ENCODE peak calls at places on chromosomes 13 and 19, in nine cellular contexts. Z, Q, B, D, H, N, K, R and L are unnamed samples.
A peak's percentile ranks its signal among the peaks of the same experiment; 100 is the strongest.

GRCh38 chr13:99028890-99029289 is 51.0 kb upstream of the DOCK9 start:
- DNase-seq in Q (peak; percentile 27), Z (no peak), D (peak; percentile 49), N (no peak), B (no peak), H (no peak), K (no peak), R (no peak), L (no peak)

GRCh38 chr13:45737571-45738002 is 35.5 kb downstream of the CBY2 start:
- DNase-seq in D (no peak), Q (no peak), B (no peak), K (no peak), H (no peak), Z (peak; percentile 23), R (no peak), N (no peak), L (no peak)

GRCh38 chr19:19651076-19651475 is 7.6 kb upstream of the GMIP start:
- DNase-seq in D (no peak), B (no peak), Z (no peak), H (no peak), K (no peak), N (peak; percentile 32), R (no peak), Q (no peak), L (no peak)

GRCh38 chr19:15328312-15328711 is 4.0 kb downstream of the BRD4 start:
- DNase-seq in R (no peak), Q (no peak), K (no peak), H (no peak), D (no peak), Z (no peak), N (no peak), B (no peak), L (peak; percentile 19)

GRCh38 chr19:869245-870177 is 10.0 kb downstream of the CFD start:
- DNase-seq in H (peak; percentile 95), Z (no peak), R (no peak), K (peak; percentile 92), N (no peak), B (peak; percentile 91), D (no peak), Q (peak; percentile 65), L (peak; percentile 94)

GRCh38 chr19:3338541-3339181 is 27.7 kb upstream of the NFIC start:
- DNase-seq in B (no peak), H (no peak), R (no peak), Q (peak; percentile 84), D (peak; percentile 75), K (no peak), N (no peak), Z (no peak), L (peak; percentile 84)

GRCh38 chr19:4379383-4380253 is 20.7 kb downstream of the SH3GL1 start:
- DNase-seq in Z (no peak), K (no peak), R (peak; percentile 43), H (peak; percentile 76), B (no peak), N (no peak), D (peak; percentile 27), Q (no peak), L (peak; percentile 95)

GRCh38 chr13:50319603-50320296 is 304.5 kb downstream of the KCNRG start:
- DNase-seq in K (no peak), D (peak; percentile 14), Q (peak; percentile 38), R (no peak), N (no peak), Z (no peak), H (peak; percentile 79), B (no peak), L (no peak)

GRCh38 chr13:33228645-33229445 is 56.7 kb downstream of the STARD13 start:
- DNase-seq in R (no peak), D (peak; percentile 46), H (peak; percentile 64), Q (peak; percentile 38), K (no peak), Z (peak; percentile 49), N (no peak), B (peak; percentile 40), L (no peak)

GRCh38 chr13:76009491-76009890 is 373.4 kb downstream of the LMO7 start:
- DNase-seq in R (no peak), N (no peak), Z (no peak), K (no peak), B (no peak), H (peak; percentile 12), D (no peak), Q (no peak), L (no peak)

GRCh38 chr19:48837081-48837524 is 812 bp upstream of the HSD17B14 start:
- DNase-seq in K (peak; percentile 98), D (peak; percentile 65), N (peak; percentile 82), H (peak; percentile 93), B (peak; percentile 66), R (peak; percentile 79), Q (peak; percentile 71), Z (peak; percentile 91), L (peak; percentile 93)

GRCh38 chr13:78772933-78773332 is 114.0 kb upstream of the OBI1 start:
- DNase-seq in R (no peak), Z (no peak), H (no peak), K (no peak), N (no peak), D (no peak), Q (no peak), B (no peak), L (no peak)

GRCh38 chr19:47363758-47364529 is 14.8 kb downstream of the DHX34 start:
- DNase-seq in R (no peak), Q (no peak), K (no peak), N (no peak), Z (no peak), B (no peak), H (peak; percentile 84), D (no peak), L (no peak)

GRCh38 chr19:34246340-34246739 is 8.0 kb upstream of the GARRE1 start:
- DNase-seq in Z (no peak), Q (no peak), R (no peak), B (no peak), D (no peak), N (no peak), H (no peak), K (no peak), L (no peak)

GRCh38 chr19:4914736-4915501 is 5.6 kb downstream of the UHRF1 start:
- DNase-seq in B (peak; percentile 55), K (peak; percentile 76), N (no peak), Z (no peak), D (peak; percentile 62), H (peak; percentile 95), R (no peak), Q (peak; percentile 93), L (no peak)

GRCh38 chr13:64057372-64058020 is 2641.8 kb upstream of the PCDH20 start:
- DNase-seq in Z (no peak), H (no peak), B (no peak), K (no peak), Q (no peak), D (no peak), R (no peak), N (no peak), L (no peak)

GRCh38 chr13:93957371-93957770 is 522.1 kb downstream of the DCT start:
- DNase-seq in D (no peak), H (no peak), B (no peak), K (no peak), Z (no peak), R (no peak), Q (no peak), N (no peak), L (no peak)